ENCODE peak calls at places on chromosomes 5 and 9, in four cellular contexts. Z, L, D and E are unnamed samples. For H3K4me1, the result is how much of the 10 kb centered on the place peaks cover.

GRCh38 chr5:17185776-17186175 is 31.7 kb upstream of the BASP1 start:
- DNase-seq in Z (no peak), L (no peak), D (peak), E (no peak)

GRCh38 chr5:121979691-121980090 is 17.9 kb downstream of the SRFBP1 start:
- DNase-seq in Z (no peak), L (no peak), D (no peak), E (no peak)

GRCh38 chr5:122141751-122142150 is 12.4 kb downstream of the ZNF474 start:
- DNase-seq in Z (no peak), L (no peak), D (no peak), E (no peak)

GRCh38 chr5:61811052-61811451 is 479.0 kb downstream of the ZSWIM6 start:
- DNase-seq in Z (no peak), L (no peak), D (no peak), E (no peak)

GRCh38 chr9:101387871-101388506 is 3.2 kb upstream of the BAAT start:
- DNase-seq in Z (peak), L (no peak), D (no peak), E (no peak)

GRCh38 chr5:110909950-110910349 is 161.6 kb upstream of the TSLP start:
- DNase-seq in Z (no peak), L (no peak), D (no peak), E (no peak)

GRCh38 chr5:25448190-25448621 is 803.4 kb upstream of the CDH10 start:
- DNase-seq in Z (no peak), L (no peak), D (no peak), E (no peak)

GRCh38 chr5:77568082-77568481 is 70.4 kb downstream of the OTP start:
- DNase-seq in Z (no peak), L (no peak), D (no peak), E (no peak)

GRCh38 chr5:127572930-127573329 is 55.5 kb downstream of the PRRC1 start:
- DNase-seq in Z (no peak), L (no peak), D (no peak), E (no peak)

GRCh38 chr5:78591972-78592700 is 56.4 kb downstream of the LHFPL2 start:
- DNase-seq in Z (no peak), L (no peak), D (no peak), E (no peak)

GRCh38 chr5:26192496-26192895 is 845.9 kb downstream of the CDH9 start:
- DNase-seq in Z (no peak), L (no peak), D (no peak), E (no peak)

GRCh38 chr9:112555844-112556482 is 69.3 kb downstream of the KIAA1958 start:
- DNase-seq in Z (no peak), L (no peak), D (no peak), E (no peak)

GRCh38 chr5:55546991-55547390 is 12.2 kb upstream of the PLPP1 start:
- DNase-seq in Z (no peak), L (no peak), D (no peak), E (no peak)

GRCh38 chr5:34516166-34516565 is 140.0 kb upstream of the RAI14 start:
- DNase-seq in Z (no peak), L (no peak), D (no peak), E (no peak)

GRCh38 chr9:90894956-90895687 is 93.5 kb downstream of the SYK start:
- DNase-seq in Z (no peak), L (peak), D (no peak), E (no peak)

GRCh38 chr9:108933231-108933630 is 693 bp downstream of the ELP1 start:
- DNase-seq in Z (no peak), L (no peak), D (no peak), E (no peak)

GRCh38 chr9:134775552-134775951 is 105.1 kb upstream of the FCN2 start:
- DNase-seq in Z (no peak), L (no peak), D (no peak), E (no peak)

GRCh38 chr9:126925876-126926275 is 11.3 kb downstream of the RALGPS1 start:
- DNase-seq in Z (no peak), L (no peak), D (no peak), E (no peak)

GRCh38 chr5:51172853-51173635 is 210.2 kb upstream of the ISL1 start:
- DNase-seq in Z (no peak), L (no peak), D (no peak), E (no peak)

GRCh38 chr5:80860934-80861613 is 99.1 kb upstream of the RASGRF2 start:
- DNase-seq in Z (no peak), L (no peak), D (no peak), E (no peak)

GRCh38 chr5:173880306-173880985 is 7.7 kb upstream of the CPEB4 start:
- DNase-seq in Z (no peak), L (peak), D (no peak), E (no peak)

GRCh38 chr9:69308217-69308931 is 16.6 kb upstream of the ENTREP1 start:
- DNase-seq in Z (no peak), L (no peak), D (no peak), E (no peak)

GRCh38 chr9:69313175-69313574 is 11.8 kb upstream of the ENTREP1 start:
- DNase-seq in Z (no peak), L (no peak), D (no peak), E (no peak)

GRCh38 chr9:69303331-69303730 is 21.7 kb upstream of the ENTREP1 start:
- DNase-seq in Z (no peak), L (no peak), D (no peak), E (no peak)

DNA sequence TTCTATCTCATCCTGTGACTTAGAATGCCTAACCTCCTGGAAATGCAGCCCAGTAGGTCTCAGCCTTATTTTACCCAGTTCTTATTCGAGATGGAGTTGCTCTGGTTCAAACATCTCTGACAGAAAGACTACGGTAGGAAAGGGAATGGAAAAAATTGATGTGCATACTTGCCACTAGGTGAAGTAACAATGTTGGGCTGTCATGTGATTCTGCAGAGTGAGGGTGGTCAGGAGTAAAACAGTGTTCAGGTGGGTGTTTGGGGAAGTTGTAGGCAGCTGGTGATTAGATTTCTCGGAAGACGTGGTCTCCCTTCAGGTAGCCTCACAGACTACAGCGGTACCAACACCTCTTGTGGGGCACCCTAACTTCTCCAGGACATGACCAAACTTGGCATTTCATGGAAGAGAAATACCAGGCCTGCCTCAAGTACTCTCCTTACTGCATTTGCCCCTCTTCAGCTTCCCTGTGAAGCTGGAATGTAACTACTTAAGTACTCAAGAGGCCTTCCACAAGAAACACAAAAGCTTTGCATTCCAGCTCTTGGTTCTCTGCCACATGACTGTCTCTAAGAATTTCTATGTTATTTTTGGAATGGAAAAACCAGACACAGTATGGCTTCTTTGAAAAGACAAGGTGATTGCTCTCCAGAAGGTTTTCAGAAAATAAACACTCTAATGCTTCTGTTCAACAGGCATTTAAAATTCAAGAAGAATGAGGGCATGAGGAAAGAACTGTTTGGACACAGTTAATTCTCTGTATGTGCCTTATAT is 17.4 kb upstream of the ENTREP1 start:
- DNase-seq in Z (no peak), L (no peak), D (no peak), E (no peak)
- H3K4me3 ChIP-seq in Z (no peak), L (no peak), D (no peak), E (no peak)

DNA sequence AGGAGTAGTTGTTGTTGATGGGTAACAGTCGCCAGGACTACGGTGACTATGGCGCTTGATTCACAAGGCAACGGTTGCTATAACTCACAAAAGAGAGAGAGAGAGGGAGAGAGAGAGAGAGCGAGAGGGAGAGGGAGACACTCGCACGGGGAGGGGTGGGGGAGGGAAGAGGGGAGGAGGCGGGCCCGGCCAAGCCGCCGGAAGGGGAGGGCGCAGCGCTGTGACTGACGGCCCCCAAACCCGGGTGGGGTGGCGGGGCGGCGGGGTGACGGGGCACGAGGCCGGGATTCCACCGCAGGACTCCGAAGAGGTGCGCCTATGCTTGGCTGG is at the start of gene RFX3:
- DNase-seq in Z (peak), L (peak), D (peak), E (peak)
- H3K4me1 ChIP-seq in Z (under half), L (under half), D (under half), E (under half)

GRCh38 chr5:66361070-66361469 is 217.0 kb downstream of the SREK1 start:
- DNase-seq in Z (no peak), L (no peak), D (no peak), E (no peak)

GRCh38 chr5:66362021-66362420 is 217.9 kb downstream of the SREK1 start:
- DNase-seq in Z (no peak), L (no peak), D (no peak), E (no peak)

GRCh38 chr5:66364186-66364585 is 220.1 kb downstream of the SREK1 start:
- DNase-seq in Z (no peak), L (no peak), D (no peak), E (no peak)

GRCh38 chr5:66363097-66363496 is 219.0 kb downstream of the SREK1 start:
- DNase-seq in Z (no peak), L (no peak), D (no peak), E (no peak)

DNA sequence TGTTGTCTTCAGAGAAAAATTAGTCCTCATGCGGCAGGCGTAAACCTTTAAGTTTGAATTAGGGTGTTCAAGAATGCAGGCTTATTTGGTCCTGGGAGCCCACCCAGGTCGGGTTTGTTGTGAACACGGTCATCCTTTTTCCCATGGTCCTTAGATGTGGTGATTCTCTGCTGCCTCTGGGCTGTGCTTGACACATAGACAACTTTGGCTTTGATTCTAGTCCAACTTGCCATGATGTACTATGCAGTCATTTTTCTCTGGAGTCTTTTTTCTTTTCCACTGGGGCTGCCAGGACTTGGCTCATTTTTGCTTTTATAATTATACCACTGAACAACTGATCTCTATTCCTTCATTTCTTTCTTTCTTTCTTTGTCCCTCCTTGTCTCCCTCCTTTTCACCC is 218.6 kb downstream of the SREK1 start:
- DNase-seq in Z (no peak), L (no peak), D (no peak), E (no peak)
- H3K27ac ChIP-seq in Z (no peak), L (no peak), D (peak), E (no peak)

GRCh38 chr9:36999728-37000333 is 34.2 kb downstream of the PAX5 start:
- DNase-seq in Z (no peak), L (no peak), D (no peak), E (no peak)

GRCh38 chr9:37002413-37003217 is 31.5 kb downstream of the PAX5 start:
- DNase-seq in Z (no peak), L (no peak), D (no peak), E (no peak)

GRCh38 chr9:37001461-37001860 is 32.6 kb downstream of the PAX5 start:
- DNase-seq in Z (no peak), L (no peak), D (no peak), E (no peak)

GRCh38 chr9:37004424-37004935 is 29.6 kb downstream of the PAX5 start:
- DNase-seq in Z (no peak), L (no peak), D (no peak), E (no peak)

DNA sequence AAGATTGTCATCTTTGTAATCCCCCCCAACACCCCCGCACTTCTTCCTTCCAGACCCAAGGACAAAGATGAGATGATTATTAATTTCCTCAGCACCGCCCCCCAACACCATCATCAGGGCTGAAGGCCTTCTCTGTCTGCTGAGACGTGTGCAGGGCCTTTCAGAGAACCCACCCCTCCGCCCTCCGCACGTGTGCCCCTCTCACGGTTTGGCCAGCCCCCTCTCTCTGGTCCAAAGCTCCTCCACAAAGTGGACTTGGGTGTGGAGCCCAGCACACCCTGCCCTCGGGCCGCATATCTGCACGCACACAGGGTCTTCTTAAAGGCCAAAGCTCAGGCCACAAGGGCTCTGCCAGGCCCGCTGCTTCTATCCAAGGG is 32.0 kb downstream of the PAX5 start:
- DNase-seq in Z (no peak), L (no peak), D (no peak), E (no peak)
- H3K4me3 ChIP-seq in Z (no peak), L (no peak), D (no peak), E (no peak)

GRCh38 chr5:150623152-150623877 is 17.1 kb upstream of the SYNPO start:
- DNase-seq in Z (no peak), L (no peak), D (no peak), E (no peak)

GRCh38 chr5:150625164-150625535 is 15.3 kb upstream of the SYNPO start:
- DNase-seq in Z (peak), L (no peak), D (peak), E (no peak)

GRCh38 chr5:150622157-150622556 is 18.3 kb upstream of the SYNPO start:
- DNase-seq in Z (no peak), L (no peak), D (no peak), E (no peak)

GRCh38 chr5:150624334-150625163 is 15.9 kb upstream of the SYNPO start:
- DNase-seq in Z (peak), L (no peak), D (peak), E (no peak)

GRCh38 chr5:150623878-150624216 is 16.6 kb upstream of the SYNPO start:
- DNase-seq in Z (no peak), L (no peak), D (no peak), E (no peak)
- H3K4me1 ChIP-seq in Z (half or more), L (under half), D (under half), E (under half)

GRCh38 chr5:150661086-150661485 is at the start of gene MYOZ3:
- DNase-seq in Z (no peak), L (no peak), D (no peak), E (no peak)
- H3K27ac ChIP-seq in Z (peak), L (no peak), D (peak), E (no peak)

DNA sequence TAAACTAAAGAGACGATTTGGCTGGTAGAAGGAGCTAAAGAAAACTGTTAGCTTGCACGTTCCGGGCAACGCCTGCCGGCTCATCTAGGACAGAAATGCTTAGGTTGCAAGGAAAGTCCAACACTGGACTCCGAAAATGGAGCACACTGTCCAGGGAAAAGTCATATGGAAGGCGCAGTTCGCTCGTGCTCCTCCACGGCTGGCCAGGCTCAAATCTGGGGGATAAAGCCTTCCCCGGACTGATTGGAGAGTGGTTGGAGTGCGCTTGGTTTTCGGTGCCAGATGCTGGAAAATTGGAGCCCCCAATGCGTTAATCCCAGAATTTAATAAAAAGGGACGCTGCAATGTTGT is 947 bp downstream of the CDH6 start:
- DNase-seq in Z (no peak), L (no peak), D (no peak), E (no peak)
- H3K4me3 ChIP-seq in Z (no peak), L (no peak), D (peak), E (peak)

GRCh38 chr5:142835540-142835939 is 65.4 kb downstream of the ARHGAP26 start:
- DNase-seq in Z (no peak), L (no peak), D (no peak), E (no peak)
- H3K4me1 ChIP-seq in Z (under half), L (under half), D (under half), E (under half)